ENCODE peak calls at places on chromosomes 5 and 9, in eight cellular contexts. Y is NCI-H82; T is stimulated activated CD4-positive, alpha-beta T cell treated with anti-CD3 and anti-CD28 coated beads, Interleukin-12 subunit alpha, Interleukin-12 subunit beta, amount 100 ng/mL, for 48 hours; F is dorsolateral prefrontal cortex; L is tibial artery; M is myocyte; C is MV-4-11; S is stimulated activated effector memory CD8-positive, alpha-beta T cell treated with anti-CD3 and anti-CD28 coated beads, Interleukin-12 subunit alpha, Interleukin-12 subunit beta, amount 100 ng/mL, for 72 hours. B is an unnamed sample.
A peak's percentile ranks its signal among the peaks of the same experiment; 100 is the strongest.

GRCh38 chr5:145218982-145219381 is 616.2 kb downstream of the PRELID2 start:
- DNase-seq in L (no peak), S (no peak), F (no peak), Y (no peak), M (no peak), C (no peak), T (no peak), B (no peak)

GRCh38 chr5:96096724-96097123 is 135.1 kb upstream of the ELL2 start:
- DNase-seq in T (no peak), C (no peak), L (no peak), Y (no peak), F (no peak), M (no peak), S (no peak), B (peak; percentile 73)

GRCh38 chr5:99037668-99038067 is 108.9 kb upstream of the CHD1 start:
- DNase-seq in C (peak; percentile 30), T (no peak), L (no peak), F (no peak), S (no peak), Y (no peak), M (peak; percentile 67), B (no peak)

GRCh38 chr5:73899055-73899454 is 273.1 kb downstream of the ARHGEF28 start:
- DNase-seq in Y (no peak), S (peak; percentile 57), L (no peak), M (peak; percentile 72), T (no peak), C (peak; percentile 89), F (no peak), B (no peak)

GRCh38 chr5:173458819-173459218 is 130.6 kb upstream of the STC2 start:
- DNase-seq in C (peak; percentile 84), M (no peak), T (no peak), F (no peak), L (no peak), S (no peak), Y (no peak), B (peak; percentile 85)

GRCh38 chr9:38233343-38233742 is 159.2 kb upstream of the ALDH1B1 start:
- DNase-seq in M (no peak), C (no peak), T (no peak), S (no peak), F (no peak), L (peak; percentile 41), Y (peak; percentile 96), B (no peak)

GRCh38 chr5:170056561-170057267 is 49.0 kb upstream of the FOXI1 start:
- DNase-seq in C (no peak), M (no peak), Y (no peak), F (no peak), T (no peak), L (no peak), S (no peak), B (no peak)

GRCh38 chr5:142782976-142783539 is 12.9 kb downstream of the ARHGAP26 start:
- DNase-seq in C (no peak), S (no peak), L (peak; percentile 68), M (no peak), Y (no peak), F (no peak), T (no peak), B (no peak)

GRCh38 chr5:37086466-37087178 is 162.6 kb downstream of the CPLANE1 start:
- DNase-seq in Y (no peak), C (peak; percentile 82), S (no peak), T (no peak), F (no peak), M (peak; percentile 63), L (no peak), B (peak; percentile 94)

GRCh38 chr9:14441976-14442651 is 128.2 kb upstream of the NFIB start:
- DNase-seq in C (no peak), M (no peak), Y (peak; percentile 15), F (no peak), S (no peak), L (no peak), T (no peak), B (peak; percentile 32)

GRCh38 chr5:76025069-76025468 is 58.1 kb upstream of the SV2C start:
- DNase-seq in M (no peak), C (no peak), L (no peak), Y (peak; percentile 87), S (no peak), F (no peak), T (no peak), B (no peak)

GRCh38 chr5:60674670-60675069 is 25.3 kb downstream of the DEPDC1B start:
- DNase-seq in T (no peak), L (no peak), Y (no peak), C (no peak), M (no peak), F (no peak), S (no peak), B (peak; percentile 76)

GRCh38 chr9:82466616-82467251 is 478.2 kb downstream of the SPATA31D1 start:
- DNase-seq in M (no peak), S (no peak), L (no peak), F (no peak), T (no peak), C (no peak), Y (peak; percentile 81), B (no peak)

GRCh38 chr5:61916621-61917620 is 389.1 kb upstream of the KIF2A start:
- DNase-seq in Y (no peak), F (no peak), C (no peak), M (peak; percentile 25), T (no peak), S (no peak), L (no peak), B (peak; percentile 78)

GRCh38 chr9:120617637-120617979 is 37.6 kb upstream of the CDK5RAP2 start:
- DNase-seq in M (peak; percentile 26), T (no peak), L (no peak), S (no peak), F (no peak), C (peak; percentile 25), Y (no peak), B (peak; percentile 5)

GRCh38 chr9:120791161-120791560 is 2.1 kb downstream of the FBXW2 start:
- DNase-seq in L (no peak), T (no peak), F (no peak), M (no peak), Y (no peak), C (no peak), S (no peak), B (no peak)

GRCh38 chr9:123637940-123638634 is 282.1 kb downstream of the CRB2 start:
- DNase-seq in F (no peak), T (no peak), C (peak; percentile 94), S (no peak), M (no peak), Y (peak; percentile 19), L (no peak), B (no peak)

GRCh38 chr9:104907278-104907951 is 20.5 kb downstream of the ABCA1 start:
- DNase-seq in T (no peak), L (no peak), S (no peak), M (peak; percentile 46), F (no peak), Y (no peak), C (no peak), B (peak; percentile 68)

GRCh38 chr9:109012009-109012875 is 1.1 kb downstream of the CTNNAL1 start:
- DNase-seq in M (peak; percentile 90), L (peak; percentile 86), C (peak; percentile 32), T (peak; percentile 30), F (peak; percentile 50), S (peak; percentile 74), Y (peak; percentile 66), B (peak; percentile 93)

GRCh38 chr5:96577909-96578308 is 84.3 kb upstream of the CAST start:
- DNase-seq in M (no peak), S (no peak), L (no peak), C (no peak), F (no peak), Y (no peak), T (no peak), B (no peak)

GRCh38 chr5:176620333-176620981 is 9.9 kb downstream of the SNCB start:
- DNase-seq in F (no peak), Y (no peak), T (no peak), L (no peak), C (peak; percentile 37), M (peak; percentile 93), S (no peak), B (peak; percentile 72)

GRCh38 chr5:11902304-11902703 is 1.9 kb downstream of the CTNND2 start:
- DNase-seq in C (no peak), T (no peak), F (no peak), Y (no peak), S (no peak), M (no peak), L (no peak), B (no peak)